ENCODE peak calls at places on chromosome 17, in four cellular contexts. Y, A, D and N are unnamed samples.

GRCh38 chr17:27496005-27496404 is 39.8 kb downstream of the KSR1 start:
- DNase-seq in Y (no peak), A (no peak), D (no peak), N (no peak)

GRCh38 chr17:43545383-43545632 is 832 bp downstream of the ETV4 start:
- DNase-seq in Y (no peak), A (no peak), D (no peak), N (peak)

GRCh38 chr17:57243171-57243622 is 13.1 kb upstream of the MSI2 start:
- DNase-seq in Y (peak), A (peak), D (peak), N (peak)

GRCh38 chr17:79189264-79189663 is 114.6 kb downstream of the ENGASE start:
- DNase-seq in Y (no peak), A (no peak), D (no peak), N (no peak)

GRCh38 chr17:29760771-29761682 is 138.3 kb upstream of the CORO6 start:
- DNase-seq in Y (peak), A (peak), D (peak), N (peak)

GRCh38 chr17:73030995-73031394 is 61.5 kb downstream of the SLC39A11 start:
- DNase-seq in Y (peak), A (no peak), D (no peak), N (no peak)

GRCh38 chr17:10380631-10381408 is 8.0 kb upstream of the MYH13 start:
- DNase-seq in Y (no peak), A (no peak), D (no peak), N (no peak)

GRCh38 chr17:66661411-66661843 is 173.5 kb upstream of the CACNG5 start:
- DNase-seq in Y (no peak), A (no peak), D (no peak), N (no peak)

GRCh38 chr17:69567130-69567529 is 152.6 kb downstream of the MAP2K6 start:
- DNase-seq in Y (no peak), A (no peak), D (no peak), N (no peak)

GRCh38 chr17:28711723-28712036 is at the start of gene PROCA1:
- DNase-seq in Y (peak), A (no peak), D (no peak), N (no peak)

GRCh38 chr17:15883617-15884111 is 61.3 kb upstream of the ADORA2B start:
- DNase-seq in Y (peak), A (no peak), D (no peak), N (no peak)

GRCh38 chr17:59423903-59424302 is 92.4 kb downstream of the YPEL2 start:
- DNase-seq in Y (no peak), A (no peak), D (no peak), N (no peak)

GRCh38 chr17:4136373-4136772 is 6.5 kb downstream of the ZZEF1 start:
- DNase-seq in Y (no peak), A (no peak), D (no peak), N (no peak)

GRCh38 chr17:79747508-79748295 is 17.0 kb downstream of the ENPP7 start:
- DNase-seq in Y (no peak), A (no peak), D (no peak), N (no peak)

GRCh38 chr17:80694085-80694991 is 149.7 kb downstream of the RPTOR start:
- DNase-seq in Y (no peak), A (no peak), D (no peak), N (no peak)

GRCh38 chr17:7262192-7263070 is at the start of gene CLDN7:
- DNase-seq in Y (no peak), A (no peak), D (no peak), N (peak)

GRCh38 chr17:59145571-59146096 is 9.4 kb downstream of the SKA2 start:
- DNase-seq in Y (no peak), A (no peak), D (no peak), N (no peak)

GRCh38 chr17:49928126-49928800 is 40.7 kb upstream of the DLX4 start:
- DNase-seq in Y (no peak), A (no peak), D (no peak), N (no peak)

GRCh38 chr17:62703269-62703775 is 75.9 kb downstream of the MRC2 start:
- DNase-seq in Y (no peak), A (no peak), D (no peak), N (no peak)

GRCh38 chr17:54898576-54898975 is 2.1 kb upstream of the TOM1L1 start:
- DNase-seq in Y (no peak), A (no peak), D (no peak), N (no peak)

GRCh38 chr17:571224-571623 is 143.4 kb downstream of the VPS53 start:
- DNase-seq in Y (no peak), A (no peak), D (no peak), N (no peak)

GRCh38 chr17:66542183-66542966 is 240.0 kb downstream of the PRKCA start:
- DNase-seq in Y (no peak), A (no peak), D (no peak), N (no peak)

GRCh38 chr17:67082110-67082509 is 37.8 kb downstream of the CACNG1 start:
- DNase-seq in Y (no peak), A (no peak), D (no peak), N (no peak)

GRCh38 chr17:39701784-39702422 is 2.0 kb downstream of the ERBB2 start:
- DNase-seq in Y (no peak), A (no peak), D (no peak), N (no peak)

GRCh38 chr17:1683489-1683888 is 1.2 kb downstream of the PRPF8 start:
- DNase-seq in Y (no peak), A (no peak), D (no peak), N (no peak)

GRCh38 chr17:75590849-75591721 is 3.5 kb downstream of the MYO15B start:
- DNase-seq in Y (no peak), A (no peak), D (no peak), N (no peak)

GRCh38 chr17:72883351-72883750 is 209.1 kb downstream of the SLC39A11 start:
- DNase-seq in Y (no peak), A (no peak), D (no peak), N (no peak)

GRCh38 chr17:69179227-69179952 is 37.7 kb upstream of the ABCA6 start:
- DNase-seq in Y (no peak), A (no peak), D (no peak), N (no peak)

GRCh38 chr17:10844667-10845387 is 6.9 kb upstream of the PIRT start:
- DNase-seq in Y (peak), A (peak), D (peak), N (peak)

GRCh38 chr17:48997827-48998556 is 807 bp downstream of the IGF2BP1 start:
- DNase-seq in Y (peak), A (no peak), D (no peak), N (peak)

GRCh38 chr17:57986841-57987581 is 1.0 kb downstream of the VEZF1 start:
- DNase-seq in Y (peak), A (no peak), D (peak), N (no peak)